ENCODE peak calls at places on chromosomes 13 and 19, in seven cellular contexts. O, B, C, H, N, L and I are unnamed samples.

GRCh38 chr13:60811581-60811980 is 414.6 kb downstream of the TDRD3 start:
- DNase-seq in B (no peak), L (no peak), C (no peak), H (no peak), N (no peak), O (no peak), I (no peak)

GRCh38 chr13:46172531-46172991 is 9.4 kb downstream of the LCP1 start:
- DNase-seq in B (no peak), C (no peak), N (no peak), O (no peak), H (no peak), L (no peak), I (no peak)

GRCh38 chr19:9945319-9945966 is 9.1 kb upstream of the OLFM2 start:
- DNase-seq in L (peak; percentile 93), C (no peak), O (no peak), B (peak; percentile 100), H (peak; percentile 72), N (peak; percentile 99), I (peak; percentile 98)

GRCh38 chr13:40667622-40667978 is 1.2 kb upstream of the FOXO1 start:
- DNase-seq in N (no peak), B (no peak), L (no peak), C (no peak), O (no peak), H (peak; percentile 69), I (no peak)

GRCh38 chr19:55259540-55260210 is 858 bp upstream of the PPP6R1 start:
- DNase-seq in H (peak; percentile 67), N (no peak), C (peak; percentile 62), L (no peak), B (no peak), O (peak; percentile 78), I (peak; percentile 7)

GRCh38 chr13:60583911-60584753 is 187.1 kb downstream of the TDRD3 start:
- DNase-seq in O (no peak), L (no peak), B (peak; percentile 73), N (peak; percentile 91), C (no peak), H (peak; percentile 77), I (peak; percentile 66)

GRCh38 chr13:21657538-21657937 is 13.3 kb upstream of the FGF9 start:
- DNase-seq in N (peak; percentile 52), H (no peak), C (no peak), B (peak; percentile 94), O (no peak), L (no peak), I (no peak)

GRCh38 chr19:23698711-23699520 is 11.9 kb upstream of the ZNF675 start:
- DNase-seq in B (no peak), H (no peak), L (no peak), C (peak; percentile 33), N (no peak), O (no peak), I (no peak)

GRCh38 chr19:16585808-16586476 is 13.7 kb upstream of the SLC35E1 start:
- DNase-seq in O (peak; percentile 39), N (no peak), L (no peak), H (no peak), B (peak; percentile 19), C (no peak), I (no peak)

GRCh38 chr13:40597735-40598365 is 68.6 kb downstream of the FOXO1 start:
- DNase-seq in O (peak; percentile 77), H (no peak), C (no peak), L (no peak), N (no peak), B (no peak), I (no peak)

GRCh38 chr13:63124863-63125262 is 1709.2 kb upstream of the PCDH20 start:
- DNase-seq in L (no peak), H (no peak), C (no peak), N (peak; percentile 10), O (no peak), B (peak; percentile 60), I (peak; percentile 63)

GRCh38 chr13:100266026-100266425 is 177.1 kb downstream of the PCCA start:
- DNase-seq in B (no peak), O (no peak), N (no peak), H (no peak), L (no peak), C (no peak), I (no peak)

GRCh38 chr19:3053218-3053621 is 9.1 kb downstream of the TLE5 start:
- DNase-seq in L (no peak), O (no peak), N (no peak), C (no peak), B (no peak), H (no peak), I (no peak)

GRCh38 chr19:10292789-10293636 is 3.3 kb downstream of the ICAM5 start:
- DNase-seq in N (no peak), O (peak; percentile 85), H (no peak), L (no peak), C (peak; percentile 85), B (no peak), I (no peak)

GRCh38 chr19:47494729-47495128 is 10.7 kb upstream of the KPTN start:
- DNase-seq in N (no peak), O (peak; percentile 68), C (no peak), L (no peak), H (no peak), B (no peak), I (no peak)

GRCh38 chr19:1522061-1522460 is 1.8 kb upstream of the PLK5 start:
- DNase-seq in L (peak; percentile 34), N (no peak), H (no peak), C (no peak), O (no peak), B (no peak), I (no peak)

GRCh38 chr13:99796175-99796819 is 175.3 kb downstream of the ZIC5 start:
- DNase-seq in N (peak; percentile 10), B (peak; percentile 32), H (peak; percentile 92), O (no peak), L (no peak), C (no peak), I (peak; percentile 47)

GRCh38 chr13:85693889-85694511 is 105.2 kb downstream of the SLITRK6 start:
- DNase-seq in L (no peak), B (peak; percentile 44), C (no peak), N (peak; percentile 5), O (no peak), H (peak; percentile 52), I (no peak)

GRCh38 chr19:46416077-46416709 is 2.8 kb upstream of the CCDC8 start:
- DNase-seq in H (peak; percentile 97), L (peak; percentile 95), N (peak; percentile 75), O (peak; percentile 90), B (peak; percentile 75), C (peak; percentile 98), I (peak; percentile 91)

DNA sequence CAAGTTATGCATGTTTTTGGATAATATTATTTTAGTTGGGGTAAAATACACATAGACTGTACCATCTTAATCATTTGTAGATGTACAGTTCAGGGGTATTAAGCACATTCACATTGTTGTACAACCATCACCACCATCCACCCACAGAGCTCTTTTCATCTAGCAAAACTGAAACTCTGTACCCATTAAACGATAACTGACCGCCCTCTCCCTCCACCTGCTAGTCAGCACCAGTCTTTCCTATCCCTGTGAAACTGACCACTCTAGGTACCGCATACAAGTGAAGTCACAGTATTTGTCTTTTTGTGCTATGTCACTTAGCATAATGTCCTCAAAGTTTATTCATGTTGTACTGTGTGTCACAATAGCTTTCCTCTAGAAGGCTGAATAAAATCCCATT is 60.2 kb upstream of the GTF2F2 start:
- DNase-seq in N (no peak), H (no peak), O (no peak), L (no peak), C (no peak), B (no peak), I (no peak)
- H3K4me3 ChIP-seq in N (no peak overlapping the region), H (no peak overlapping the region), O (no peak overlapping the region), L (no peak overlapping the region), C (no peak overlapping the region), B (no peak overlapping the region), I (no peak overlapping the region)

GRCh38 chr19:34260771-34261173 is 6.4 kb downstream of the GARRE1 start:
- DNase-seq in L (no peak), O (no peak), C (peak; percentile 64), H (peak; percentile 68), N (peak; percentile 70), B (peak; percentile 43), I (peak; percentile 42)
- H3K4me3 ChIP-seq in L (no peak overlapping the region), O (no peak overlapping the region), C (no peak overlapping the region), H (peak overlapping the region; percentile 46), N (peak overlapping the region; percentile 26), B (no peak overlapping the region), I (no peak overlapping the region)

DNA sequence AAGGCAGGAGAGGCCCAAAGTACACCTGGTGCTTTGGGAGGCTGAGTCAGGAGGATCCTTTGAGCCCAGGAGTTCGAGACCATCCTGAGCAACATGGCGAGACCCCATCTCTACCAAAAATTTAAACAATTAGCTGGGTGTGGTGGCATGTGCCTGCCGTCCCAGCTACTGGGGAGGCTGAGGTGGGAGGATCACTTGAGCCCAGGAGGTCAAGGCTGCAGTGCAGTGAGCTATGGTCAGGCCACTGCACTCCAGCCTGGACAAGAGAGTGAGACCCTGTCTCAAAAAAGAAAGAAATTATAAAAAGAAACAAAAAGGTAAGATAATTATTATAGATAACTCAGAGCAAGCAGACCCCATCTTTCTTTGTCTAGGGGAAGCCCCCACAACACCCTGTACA is 1.9 kb downstream of the HOMER3 start:
- DNase-seq in N (no peak), L (no peak), H (no peak), B (no peak), O (no peak), C (no peak), I (no peak)
- H3K4me3 ChIP-seq in N (peak overlapping the region; percentile 90), L (no peak overlapping the region), H (no peak overlapping the region), B (peak overlapping the region; percentile 73), O (peak overlapping the region; percentile 63), C (no peak overlapping the region), I (peak overlapping the region; percentile 93)

GRCh38 chr13:102772042-102772425 is 1.6 kb downstream of the TEX30 start:
- DNase-seq in L (no peak), H (no peak), C (no peak), N (no peak), B (no peak), O (no peak), I (no peak)
- H3K4me3 ChIP-seq in L (no peak overlapping the region), H (peak overlapping the region; percentile 88), C (no peak overlapping the region), N (no peak overlapping the region), B (no peak overlapping the region), O (no peak overlapping the region), I (no peak overlapping the region)

DNA sequence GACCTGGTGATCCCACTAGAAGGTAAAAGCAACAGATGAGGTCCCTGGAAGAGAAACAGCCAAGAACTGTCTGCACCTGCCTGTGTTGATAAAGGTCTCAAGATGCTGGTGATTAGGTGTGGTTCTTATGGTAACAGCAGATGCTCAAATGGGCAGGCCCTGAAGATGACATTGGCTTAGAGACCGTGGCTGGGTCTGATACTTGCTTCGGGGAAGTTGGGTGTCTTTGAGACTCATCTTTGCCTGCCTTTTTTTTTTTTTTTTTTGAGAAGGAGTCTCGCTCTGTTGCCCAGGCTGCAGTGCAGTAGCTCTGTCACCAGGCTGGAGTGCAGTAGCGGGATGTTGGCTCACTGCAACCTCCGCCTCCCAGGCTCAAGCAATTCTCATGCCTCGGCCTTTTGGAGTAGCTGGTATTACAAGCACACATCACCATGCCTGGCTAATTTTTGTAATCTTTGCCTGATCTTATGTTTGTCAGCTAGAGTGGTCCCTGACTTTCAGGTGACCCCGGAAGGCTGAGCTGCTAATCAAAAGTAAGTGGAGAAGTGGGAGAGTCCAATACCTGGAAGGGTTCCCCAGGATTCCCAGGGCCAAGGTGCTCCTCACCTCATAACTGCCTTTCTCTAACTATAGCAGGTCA is 7.9 kb downstream of the SLC25A23 start:
- DNase-seq in N (no peak), L (no peak), B (no peak), H (no peak), C (no peak), O (no peak), I (no peak)
- H3K4me3 ChIP-seq in N (no peak overlapping the region), L (no peak overlapping the region), B (no peak overlapping the region), H (no peak overlapping the region), C (no peak overlapping the region), O (no peak overlapping the region), I (no peak overlapping the region)